ENCODE peak calls at places on chromosomes 11 and 22, in six cellular contexts. B, C, A, T, G and S are unnamed samples.
A peak's percentile ranks its signal among the peaks of the same experiment; 100 is the strongest.

GRCh38 chr22:29270475-29271271 is 2.6 kb downstream of the EWSR1 start:
- DNase-seq in B (no peak), C (no peak), A (peak; percentile 23), T (no peak), G (no peak), S (no peak)

GRCh38 chr22:26435327-26436093 is 6.5 kb downstream of the ASPHD2 start:
- DNase-seq in B (no peak), C (no peak), A (no peak), T (no peak), G (no peak), S (no peak)

GRCh38 chr11:617912-618682 is 2.3 kb upstream of the IRF7 start:
- DNase-seq in B (no peak), C (no peak), A (no peak), T (no peak), G (no peak), S (no peak)

GRCh38 chr11:7635137-7635536 is 38.2 kb downstream of the CYB5R2 start:
- DNase-seq in B (no peak), C (no peak), A (no peak), T (peak; percentile 9), G (no peak), S (peak; percentile 56)

GRCh38 chr11:76578655-76579046 is 91.9 kb downstream of the LRRC32 start:
- DNase-seq in B (peak; percentile 60), C (peak; percentile 51), A (no peak), T (no peak), G (no peak), S (no peak)

GRCh38 chr11:28713850-28714249 is 605.7 kb downstream of the METTL15 start:
- DNase-seq in B (no peak), C (no peak), A (no peak), T (peak; percentile 11), G (no peak), S (peak; percentile 75)

GRCh38 chr22:39656495-39657490 is 86.2 kb downstream of the CACNA1I start:
- DNase-seq in B (no peak), C (no peak), A (no peak), T (no peak), G (no peak), S (no peak)

GRCh38 chr22:43828711-43829447 is 16.8 kb upstream of the EFCAB6 start:
- DNase-seq in B (peak; percentile 58), C (no peak), A (no peak), T (no peak), G (no peak), S (peak; percentile 14)